ENCODE peak calls at places on chromosomes 12 and 14, in five cellular contexts. R is endothelial cell, J is germinal center, P is astrocyte of the hippocampus, S is RCC 7860. F is an unnamed sample.

GRCh38 chr14:26993541-26993940 is 395.7 kb upstream of the NOVA1 start:
- DNase-seq in R (no peak), J (no peak), P (no peak), S (no peak), F (no peak)

GRCh38 chr14:54669759-54670630 is 103.1 kb downstream of the SAMD4A start:
- DNase-seq in S (peak; percentile 48), P (peak; percentile 92), J (no peak), R (no peak), F (no peak)

GRCh38 chr12:15625075-15625474 is 164.1 kb downstream of the EPS8 start:
- DNase-seq in P (no peak), R (no peak), S (no peak), J (no peak), F (no peak)

GRCh38 chr12:9039397-9039977 is 50.1 kb downstream of the KLRG1 start:
- DNase-seq in S (peak; percentile 33), P (peak; percentile 51), R (no peak), J (peak; percentile 69), F (no peak)

GRCh38 chr12:202081-202731 is 11.8 kb downstream of the SLC6A12 start:
- DNase-seq in J (no peak), R (no peak), P (no peak), S (no peak), F (peak; percentile 14)

GRCh38 chr12:49874142-49874897 is 29.4 kb downstream of the FAIM2 start:
- DNase-seq in P (no peak), R (no peak), J (no peak), S (no peak), F (peak; percentile 29)

GRCh38 chr12:75945581-75945980 is 86.0 kb downstream of the PHLDA1 start:
- DNase-seq in J (no peak), R (no peak), S (no peak), P (no peak), F (no peak)

GRCh38 chr12:62760779-62761178 is 174.2 kb downstream of the PPM1H start:
- DNase-seq in S (peak; percentile 75), J (no peak), P (peak; percentile 22), R (no peak), F (no peak)

GRCh38 chr14:60862283-60862682 is 118.6 kb downstream of the TRMT5 start:
- DNase-seq in J (no peak), S (no peak), R (no peak), P (no peak), F (no peak)

GRCh38 chr12:120290541-120291312 is 976 bp downstream of the RNU4-2 start:
- DNase-seq in R (peak; percentile 43), P (peak; percentile 21), S (peak; percentile 70), J (no peak), F (no peak)

GRCh38 chr14:62206456-62206855 is 444.2 kb downstream of the SNAPC1 start:
- DNase-seq in P (peak; percentile 12), J (no peak), S (no peak), R (no peak), F (no peak)

GRCh38 chr12:89016970-89017778 is 335.1 kb downstream of the DUSP6 start:
- DNase-seq in J (peak; percentile 16), S (peak; percentile 46), R (peak; percentile 57), P (peak; percentile 81), F (no peak)

GRCh38 chr14:61101803-61102548 is 120.9 kb downstream of the SLC38A6 start:
- DNase-seq in J (no peak), P (peak; percentile 21), S (no peak), R (no peak), F (no peak)